ENCODE peak calls at places on chromosomes 12 and 14, in five cellular contexts. One of them, this sample, is unnamed.

GRCh38 chr12:48998497-48999353 is 450 bp downstream of the DDN start:
- DNase-seq in K562: peak
- DNase-seq in GM12878: no peak
- DNase-seq in HepG2: no peak
- DNase-seq in H1: peak
- DNase-seq in this sample: no peak

GRCh38 chr12:8554451-8555195 is 13.9 kb upstream of the CLEC4E start:
- DNase-seq in K562: no peak
- DNase-seq in GM12878: no peak
- DNase-seq in HepG2: no peak
- DNase-seq in H1: no peak
- DNase-seq in this sample: no peak

GRCh38 chr14:60863251-60863650 is 117.6 kb downstream of the TRMT5 start:
- DNase-seq in K562: no peak
- DNase-seq in GM12878: no peak
- DNase-seq in HepG2: no peak
- DNase-seq in H1: no peak
- DNase-seq in this sample: no peak

GRCh38 chr14:99955826-99956455 is 109.3 kb upstream of the EVL start:
- DNase-seq in K562: no peak
- DNase-seq in GM12878: no peak
- DNase-seq in HepG2: no peak
- DNase-seq in H1: no peak
- DNase-seq in this sample: no peak

GRCh38 chr12:104535383-104535782 is 78.6 kb downstream of the CHST11 start:
- DNase-seq in K562: no peak
- DNase-seq in GM12878: no peak
- DNase-seq in HepG2: no peak
- DNase-seq in H1: no peak
- DNase-seq in this sample: no peak

GRCh38 chr12:40650038-40650704 is 42.1 kb upstream of the CNTN1 start:
- DNase-seq in K562: no peak
- DNase-seq in GM12878: no peak
- DNase-seq in HepG2: no peak
- DNase-seq in H1: no peak
- DNase-seq in this sample: peak

GRCh38 chr12:57754411-57755193 is at the start of gene MARCHF9:
- DNase-seq in K562: peak
- DNase-seq in GM12878: no peak
- DNase-seq in HepG2: no peak
- DNase-seq in H1: peak
- DNase-seq in this sample: peak

GRCh38 chr12:115404761-115405470 is 720.9 kb upstream of the TBX3 start:
- DNase-seq in K562: no peak
- DNase-seq in GM12878: no peak
- DNase-seq in HepG2: peak
- DNase-seq in H1: no peak
- DNase-seq in this sample: no peak

GRCh38 chr14:53331247-53331646 is 178.1 kb upstream of the DDHD1 start:
- DNase-seq in K562: no peak
- DNase-seq in GM12878: no peak
- DNase-seq in HepG2: no peak
- DNase-seq in H1: no peak
- DNase-seq in this sample: no peak

GRCh38 chr12:47383942-47384341 is 304.2 kb upstream of the AMIGO2 start:
- DNase-seq in K562: no peak
- DNase-seq in GM12878: no peak
- DNase-seq in HepG2: no peak
- DNase-seq in H1: no peak
- DNase-seq in this sample: no peak

GRCh38 chr12:85920324-85920947 is 46.3 kb downstream of the NTS start:
- DNase-seq in K562: peak
- DNase-seq in GM12878: no peak
- DNase-seq in HepG2: peak
- DNase-seq in H1: no peak
- DNase-seq in this sample: no peak

GRCh38 chr12:71756054-71756675 is 1.5 kb downstream of the RAB21 start:
- DNase-seq in K562: no peak
- DNase-seq in GM12878: no peak
- DNase-seq in HepG2: no peak
- DNase-seq in H1: no peak
- DNase-seq in this sample: no peak

GRCh38 chr12:57129311-57130288 is 1.3 kb downstream of the LRP1 start:
- DNase-seq in K562: no peak
- DNase-seq in GM12878: no peak
- DNase-seq in HepG2: no peak
- DNase-seq in H1: no peak
- DNase-seq in this sample: no peak

GRCh38 chr14:24086193-24086955 is 7.7 kb upstream of the PCK2 start:
- DNase-seq in K562: no peak
- DNase-seq in GM12878: no peak
- DNase-seq in HepG2: no peak
- DNase-seq in H1: no peak
- DNase-seq in this sample: no peak

GRCh38 chr14:37591311-37591940 is 3.6 kb downstream of the FOXA1 start:
- DNase-seq in K562: no peak
- DNase-seq in GM12878: no peak
- DNase-seq in HepG2: no peak
- DNase-seq in H1: peak
- DNase-seq in this sample: peak

GRCh38 chr12:26188132-26188531 is 7.2 kb upstream of the SSPN start:
- DNase-seq in K562: no peak
- DNase-seq in GM12878: no peak
- DNase-seq in HepG2: no peak
- DNase-seq in H1: no peak
- DNase-seq in this sample: no peak

GRCh38 chr14:30389134-30389900 is 169.6 kb upstream of the G2E3 start:
- DNase-seq in K562: no peak
- DNase-seq in GM12878: no peak
- DNase-seq in HepG2: no peak
- DNase-seq in H1: no peak
- DNase-seq in this sample: no peak

GRCh38 chr14:49992901-49993335 is 100.0 kb downstream of the ARF6 start:
- DNase-seq in K562: no peak
- DNase-seq in GM12878: peak
- DNase-seq in HepG2: peak
- DNase-seq in H1: no peak
- DNase-seq in this sample: no peak

GRCh38 chr12:6899837-6900519 is 4.6 kb upstream of the LRRC23 start:
- DNase-seq in K562: no peak
- DNase-seq in GM12878: no peak
- DNase-seq in HepG2: peak
- DNase-seq in H1: no peak
- DNase-seq in this sample: peak

GRCh38 chr14:58824106-58824505 is 186.3 kb downstream of the DACT1 start:
- DNase-seq in K562: no peak
- DNase-seq in GM12878: no peak
- DNase-seq in HepG2: no peak
- DNase-seq in H1: no peak
- DNase-seq in this sample: no peak

GRCh38 chr14:38838049-38838978 is 264.7 kb downstream of the SEC23A start:
- DNase-seq in K562: no peak
- DNase-seq in GM12878: no peak
- DNase-seq in HepG2: no peak
- DNase-seq in H1: no peak
- DNase-seq in this sample: no peak

GRCh38 chr12:13165578-13166120 is 30.9 kb upstream of the EMP1 start:
- DNase-seq in K562: peak
- DNase-seq in GM12878: no peak
- DNase-seq in HepG2: no peak
- DNase-seq in H1: peak
- DNase-seq in this sample: no peak

GRCh38 chr14:75224561-75224960 is 48.1 kb upstream of the TMED10 start:
- DNase-seq in K562: no peak
- DNase-seq in GM12878: no peak
- DNase-seq in HepG2: no peak
- DNase-seq in H1: no peak
- DNase-seq in this sample: no peak

GRCh38 chr12:728781-729180 is 23.6 kb upstream of the WNK1 start:
- DNase-seq in K562: no peak
- DNase-seq in GM12878: no peak
- DNase-seq in HepG2: no peak
- DNase-seq in H1: no peak
- DNase-seq in this sample: no peak

DNA sequence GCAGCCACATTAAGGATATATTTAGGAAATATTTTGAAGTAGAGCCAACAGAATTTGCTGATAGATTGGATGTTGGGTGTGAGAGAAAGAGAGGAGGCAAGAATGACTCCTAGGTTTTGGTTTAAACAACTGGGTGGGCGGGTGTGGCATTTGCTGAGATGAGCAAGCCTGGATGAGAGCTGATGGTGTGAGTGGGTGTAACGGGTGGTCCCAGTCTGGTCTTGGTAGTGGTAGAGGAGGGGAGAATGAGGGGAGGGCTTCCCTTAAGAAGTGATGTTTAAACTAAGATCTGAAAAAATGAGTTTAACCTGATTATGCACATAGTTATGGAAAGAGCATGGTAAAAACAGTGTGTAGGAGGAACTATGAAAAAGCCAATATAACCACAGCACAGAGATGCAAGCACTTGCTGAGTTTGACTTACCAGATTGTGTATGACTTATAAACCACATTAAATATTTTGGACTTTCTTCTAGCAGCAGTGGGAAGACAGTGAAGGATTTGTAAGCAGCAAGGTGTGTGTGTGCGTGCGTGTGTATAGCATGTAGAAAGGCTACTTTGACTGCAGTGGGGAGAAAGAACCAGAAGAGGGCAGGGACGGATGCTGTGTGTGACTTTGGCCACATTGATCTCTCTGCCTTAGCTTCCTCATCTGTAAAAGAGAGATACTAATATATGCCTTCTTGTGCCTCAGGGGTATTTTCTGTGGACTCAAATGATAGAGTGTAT is 139.7 kb downstream of the PRIMA1 start:
- DNase-seq in K562: no peak
- DNase-seq in GM12878: no peak
- DNase-seq in HepG2: peak
- DNase-seq in H1: no peak
- DNase-seq in this sample: peak
- TF ChIP-seq CTCF in K562: no peak
- TF ChIP-seq CTCF in GM12878: peak
- TF ChIP-seq CTCF in HepG2: peak
- TF ChIP-seq CTCF in H1: peak
- TF ChIP-seq CTCF in this sample: peak

GRCh38 chr12:92556622-92557421 is 146.0 kb upstream of the PLEKHG7 start:
- DNase-seq in K562: no peak
- DNase-seq in GM12878: no peak
- DNase-seq in HepG2: no peak
- DNase-seq in H1: no peak
- DNase-seq in this sample: no peak

GRCh38 chr12:92560713-92561542 is 141.9 kb upstream of the PLEKHG7 start:
- DNase-seq in K562: no peak
- DNase-seq in GM12878: no peak
- DNase-seq in HepG2: no peak
- DNase-seq in H1: no peak
- DNase-seq in this sample: no peak

GRCh38 chr12:92558241-92558773 is 144.5 kb upstream of the PLEKHG7 start:
- DNase-seq in K562: no peak
- DNase-seq in GM12878: no peak
- DNase-seq in HepG2: no peak
- DNase-seq in H1: no peak
- DNase-seq in this sample: no peak

GRCh38 chr12:92557422-92557724 is 145.4 kb upstream of the PLEKHG7 start:
- DNase-seq in K562: no peak
- DNase-seq in GM12878: no peak
- DNase-seq in HepG2: no peak
- DNase-seq in H1: no peak
- DNase-seq in this sample: no peak

DNA sequence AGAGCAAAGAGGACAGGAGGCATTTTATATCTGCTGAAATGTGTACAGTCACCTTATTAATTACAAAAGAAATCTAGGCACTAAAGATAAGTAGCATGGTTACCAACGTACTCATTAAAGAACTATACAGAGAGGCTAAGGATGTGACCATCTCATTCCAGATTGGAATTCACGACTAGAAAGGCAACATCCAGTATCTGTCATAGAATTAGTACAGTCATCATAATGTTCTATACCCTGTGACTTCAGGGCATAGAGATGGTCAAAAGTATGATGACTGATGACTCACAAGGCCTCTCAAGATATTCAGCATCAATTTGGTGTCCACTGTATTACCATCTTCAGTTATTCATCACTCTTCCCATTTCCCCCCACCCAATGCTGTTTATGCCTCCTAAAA is 144.0 kb upstream of the PLEKHG7 start:
- DNase-seq in K562: no peak
- DNase-seq in GM12878: no peak
- DNase-seq in HepG2: no peak
- DNase-seq in H1: no peak
- DNase-seq in this sample: no peak
- TF ChIP-seq CREB1 in K562: no peak
- TF ChIP-seq CREB1 in GM12878: no peak
- TF ChIP-seq CREB1 in HepG2: peak
- TF ChIP-seq CREB1 in H1: no peak
- TF ChIP-seq CREB1 in this sample: no peak

GRCh38 chr12:113007166-113007565 is 28.8 kb downstream of the OAS2 start:
- DNase-seq in K562: no peak
- DNase-seq in GM12878: no peak
- DNase-seq in HepG2: peak
- DNase-seq in H1: no peak
- DNase-seq in this sample: no peak

GRCh38 chr12:113002676-113003075 is 24.4 kb downstream of the OAS2 start:
- DNase-seq in K562: no peak
- DNase-seq in GM12878: no peak
- DNase-seq in HepG2: no peak
- DNase-seq in H1: no peak
- DNase-seq in this sample: no peak

GRCh38 chr12:113006641-113007040 is 28.3 kb downstream of the OAS2 start:
- DNase-seq in K562: no peak
- DNase-seq in GM12878: no peak
- DNase-seq in HepG2: no peak
- DNase-seq in H1: no peak
- DNase-seq in this sample: no peak

GRCh38 chr12:113003631-113004030 is 25.3 kb downstream of the OAS2 start:
- DNase-seq in K562: no peak
- DNase-seq in GM12878: no peak
- DNase-seq in HepG2: no peak
- DNase-seq in H1: no peak
- DNase-seq in this sample: no peak

DNA sequence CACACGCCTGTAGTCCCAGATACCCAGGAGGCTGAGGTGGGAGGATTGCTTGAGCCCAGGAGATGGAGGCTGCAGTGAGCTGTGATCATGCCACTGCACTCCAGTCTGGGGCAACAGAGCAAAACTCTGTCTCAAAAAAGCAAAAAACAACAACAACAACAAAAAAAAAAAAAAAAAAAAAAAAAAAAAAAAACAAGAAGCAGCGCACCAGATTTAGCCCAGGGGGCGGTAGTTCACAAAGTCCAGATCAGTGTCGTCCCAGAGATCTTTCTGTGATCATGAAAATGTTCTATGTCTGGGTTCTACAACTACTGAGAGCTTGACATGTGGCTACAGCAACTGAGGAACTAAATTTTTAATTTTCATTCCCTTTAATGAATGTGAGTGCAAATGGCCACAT is 27.4 kb downstream of the OAS2 start:
- DNase-seq in K562: peak
- DNase-seq in GM12878: no peak
- DNase-seq in HepG2: no peak
- DNase-seq in H1: no peak
- DNase-seq in this sample: no peak
- TF ChIP-seq SP1 in K562: no peak
- TF ChIP-seq SP1 in GM12878: no peak
- TF ChIP-seq SP1 in HepG2: no peak
- TF ChIP-seq SP1 in H1: no peak
- TF ChIP-seq SP1 in this sample: no peak

GRCh38 chr12:97713972-97714588 is 251.5 kb downstream of the RMST start:
- DNase-seq in K562: no peak
- DNase-seq in GM12878: no peak
- DNase-seq in HepG2: no peak
- DNase-seq in H1: no peak
- DNase-seq in this sample: no peak
- TF ChIP-seq CTCF in K562: no peak
- TF ChIP-seq CTCF in GM12878: no peak
- TF ChIP-seq CTCF in HepG2: no peak
- TF ChIP-seq CTCF in H1: no peak
- TF ChIP-seq CTCF in this sample: no peak